ENCODE peak calls at places on chromosomes 4 and X, in seven cellular contexts. One of them, this sample, is unnamed.

GRCh38 chr4:168541608-168541953 is 44.7 kb downstream of the PALLD start:
- DNase-seq in midbrain: no peak
- DNase-seq in ACHN: peak
- DNase-seq in stimulated activated CD4-positive, alpha-beta T cell treated with anti-CD3 and anti-CD28 coated beads, TNF-alpha, amount 100 ng/mL, for 24 hours: no peak
- DNase-seq in AG04450: no peak
- DNase-seq in activated naive CD4-positive, alpha-beta T cell: no peak
- DNase-seq in NCI-H460: peak
- DNase-seq in this sample: peak

GRCh38 chr4:52966781-52967180 is 104.7 kb downstream of the RASL11B start:
- DNase-seq in midbrain: no peak
- DNase-seq in ACHN: no peak
- DNase-seq in stimulated activated CD4-positive, alpha-beta T cell treated with anti-CD3 and anti-CD28 coated beads, TNF-alpha, amount 100 ng/mL, for 24 hours: no peak
- DNase-seq in AG04450: no peak
- DNase-seq in activated naive CD4-positive, alpha-beta T cell: no peak
- DNase-seq in NCI-H460: no peak
- DNase-seq in this sample: no peak

GRCh38 chr4:176920694-176921093 is 128.0 kb upstream of the VEGFC start:
- DNase-seq in midbrain: no peak
- DNase-seq in ACHN: no peak
- DNase-seq in stimulated activated CD4-positive, alpha-beta T cell treated with anti-CD3 and anti-CD28 coated beads, TNF-alpha, amount 100 ng/mL, for 24 hours: no peak
- DNase-seq in AG04450: no peak
- DNase-seq in activated naive CD4-positive, alpha-beta T cell: no peak
- DNase-seq in NCI-H460: no peak
- DNase-seq in this sample: peak

GRCh38 chrX:16213970-16214369 is 46.7 kb downstream of the MAGEB17 start:
- DNase-seq in midbrain: no peak
- DNase-seq in ACHN: no peak
- DNase-seq in stimulated activated CD4-positive, alpha-beta T cell treated with anti-CD3 and anti-CD28 coated beads, TNF-alpha, amount 100 ng/mL, for 24 hours: no peak
- DNase-seq in AG04450: no peak
- DNase-seq in activated naive CD4-positive, alpha-beta T cell: no peak
- DNase-seq in NCI-H460: no peak
- DNase-seq in this sample: no peak

GRCh38 chrX:108347800-108348199 is 90.4 kb downstream of the COL4A6 start:
- DNase-seq in midbrain: no peak
- DNase-seq in ACHN: no peak
- DNase-seq in stimulated activated CD4-positive, alpha-beta T cell treated with anti-CD3 and anti-CD28 coated beads, TNF-alpha, amount 100 ng/mL, for 24 hours: no peak
- DNase-seq in AG04450: no peak
- DNase-seq in activated naive CD4-positive, alpha-beta T cell: no peak
- DNase-seq in NCI-H460: no peak
- DNase-seq in this sample: no peak

GRCh38 chr4:156694413-156694812 is 277.2 kb downstream of the PDGFC start:
- DNase-seq in midbrain: no peak
- DNase-seq in ACHN: no peak
- DNase-seq in stimulated activated CD4-positive, alpha-beta T cell treated with anti-CD3 and anti-CD28 coated beads, TNF-alpha, amount 100 ng/mL, for 24 hours: no peak
- DNase-seq in AG04450: no peak
- DNase-seq in activated naive CD4-positive, alpha-beta T cell: no peak
- DNase-seq in NCI-H460: no peak
- DNase-seq in this sample: no peak

GRCh38 chr4:174244441-174244840 is 39.0 kb downstream of the FBXO8 start:
- DNase-seq in midbrain: no peak
- DNase-seq in ACHN: peak
- DNase-seq in stimulated activated CD4-positive, alpha-beta T cell treated with anti-CD3 and anti-CD28 coated beads, TNF-alpha, amount 100 ng/mL, for 24 hours: no peak
- DNase-seq in AG04450: no peak
- DNase-seq in activated naive CD4-positive, alpha-beta T cell: no peak
- DNase-seq in NCI-H460: no peak
- DNase-seq in this sample: no peak

GRCh38 chr4:168486961-168487820 is 6.9 kb upstream of the DDX60L start:
- DNase-seq in midbrain: no peak
- DNase-seq in ACHN: peak
- DNase-seq in stimulated activated CD4-positive, alpha-beta T cell treated with anti-CD3 and anti-CD28 coated beads, TNF-alpha, amount 100 ng/mL, for 24 hours: no peak
- DNase-seq in AG04450: no peak
- DNase-seq in activated naive CD4-positive, alpha-beta T cell: no peak
- DNase-seq in NCI-H460: no peak
- DNase-seq in this sample: peak

GRCh38 chr4:2246384-2247127 is 4.6 kb upstream of the HAUS3 start:
- DNase-seq in midbrain: no peak
- DNase-seq in ACHN: no peak
- DNase-seq in stimulated activated CD4-positive, alpha-beta T cell treated with anti-CD3 and anti-CD28 coated beads, TNF-alpha, amount 100 ng/mL, for 24 hours: no peak
- DNase-seq in AG04450: no peak
- DNase-seq in activated naive CD4-positive, alpha-beta T cell: no peak
- DNase-seq in NCI-H460: no peak
- DNase-seq in this sample: no peak

GRCh38 chr4:112234952-112235609 is 3.5 kb downstream of the AP1AR start:
- DNase-seq in midbrain: peak
- DNase-seq in ACHN: peak
- DNase-seq in stimulated activated CD4-positive, alpha-beta T cell treated with anti-CD3 and anti-CD28 coated beads, TNF-alpha, amount 100 ng/mL, for 24 hours: peak
- DNase-seq in AG04450: peak
- DNase-seq in activated naive CD4-positive, alpha-beta T cell: peak
- DNase-seq in NCI-H460: peak
- DNase-seq in this sample: peak

GRCh38 chr4:25095756-25096552 is 64.3 kb downstream of the SEPSECS start:
- DNase-seq in midbrain: no peak
- DNase-seq in ACHN: no peak
- DNase-seq in stimulated activated CD4-positive, alpha-beta T cell treated with anti-CD3 and anti-CD28 coated beads, TNF-alpha, amount 100 ng/mL, for 24 hours: no peak
- DNase-seq in AG04450: no peak
- DNase-seq in activated naive CD4-positive, alpha-beta T cell: no peak
- DNase-seq in NCI-H460: no peak
- DNase-seq in this sample: no peak

GRCh38 chrX:129678176-129678880 is 23.6 kb upstream of the APLN start:
- DNase-seq in midbrain: peak
- DNase-seq in ACHN: peak
- DNase-seq in stimulated activated CD4-positive, alpha-beta T cell treated with anti-CD3 and anti-CD28 coated beads, TNF-alpha, amount 100 ng/mL, for 24 hours: peak
- DNase-seq in AG04450: no peak
- DNase-seq in activated naive CD4-positive, alpha-beta T cell: peak
- DNase-seq in NCI-H460: peak
- DNase-seq in this sample: peak

GRCh38 chrX:69535661-69536060 is 31.5 kb downstream of the NALF2 start:
- DNase-seq in midbrain: no peak
- DNase-seq in ACHN: no peak
- DNase-seq in stimulated activated CD4-positive, alpha-beta T cell treated with anti-CD3 and anti-CD28 coated beads, TNF-alpha, amount 100 ng/mL, for 24 hours: no peak
- DNase-seq in AG04450: no peak
- DNase-seq in activated naive CD4-positive, alpha-beta T cell: no peak
- DNase-seq in NCI-H460: no peak
- DNase-seq in this sample: no peak

GRCh38 chrX:24341795-24342194 is 18.6 kb upstream of the SUPT20HL1 start:
- DNase-seq in midbrain: no peak
- DNase-seq in ACHN: no peak
- DNase-seq in stimulated activated CD4-positive, alpha-beta T cell treated with anti-CD3 and anti-CD28 coated beads, TNF-alpha, amount 100 ng/mL, for 24 hours: no peak
- DNase-seq in AG04450: peak
- DNase-seq in activated naive CD4-positive, alpha-beta T cell: no peak
- DNase-seq in NCI-H460: no peak
- DNase-seq in this sample: no peak

GRCh38 chr4:150694438-150694837 is 112.5 kb downstream of the MAB21L2 start:
- DNase-seq in midbrain: no peak
- DNase-seq in ACHN: no peak
- DNase-seq in stimulated activated CD4-positive, alpha-beta T cell treated with anti-CD3 and anti-CD28 coated beads, TNF-alpha, amount 100 ng/mL, for 24 hours: no peak
- DNase-seq in AG04450: no peak
- DNase-seq in activated naive CD4-positive, alpha-beta T cell: no peak
- DNase-seq in NCI-H460: no peak
- DNase-seq in this sample: no peak

GRCh38 chr4:1232661-1233621 is 16.0 kb downstream of the CTBP1 start:
- DNase-seq in midbrain: no peak
- DNase-seq in ACHN: no peak
- DNase-seq in stimulated activated CD4-positive, alpha-beta T cell treated with anti-CD3 and anti-CD28 coated beads, TNF-alpha, amount 100 ng/mL, for 24 hours: no peak
- DNase-seq in AG04450: no peak
- DNase-seq in activated naive CD4-positive, alpha-beta T cell: no peak
- DNase-seq in NCI-H460: no peak
- DNase-seq in this sample: peak

GRCh38 chrX:153494541-153495361 is at the start of gene BGN:
- DNase-seq in midbrain: no peak
- DNase-seq in ACHN: peak
- DNase-seq in stimulated activated CD4-positive, alpha-beta T cell treated with anti-CD3 and anti-CD28 coated beads, TNF-alpha, amount 100 ng/mL, for 24 hours: peak
- DNase-seq in AG04450: no peak
- DNase-seq in activated naive CD4-positive, alpha-beta T cell: peak
- DNase-seq in NCI-H460: peak
- DNase-seq in this sample: peak

GRCh38 chrX:38138900-38139299 is 81.8 kb downstream of the SRPX start:
- DNase-seq in midbrain: no peak
- DNase-seq in ACHN: no peak
- DNase-seq in stimulated activated CD4-positive, alpha-beta T cell treated with anti-CD3 and anti-CD28 coated beads, TNF-alpha, amount 100 ng/mL, for 24 hours: no peak
- DNase-seq in AG04450: no peak
- DNase-seq in activated naive CD4-positive, alpha-beta T cell: no peak
- DNase-seq in NCI-H460: no peak
- DNase-seq in this sample: no peak

GRCh38 chr4:123452585-123452984 is 56.0 kb downstream of the SPRY1 start:
- DNase-seq in midbrain: peak
- DNase-seq in ACHN: peak
- DNase-seq in stimulated activated CD4-positive, alpha-beta T cell treated with anti-CD3 and anti-CD28 coated beads, TNF-alpha, amount 100 ng/mL, for 24 hours: no peak
- DNase-seq in AG04450: peak
- DNase-seq in activated naive CD4-positive, alpha-beta T cell: no peak
- DNase-seq in NCI-H460: peak
- DNase-seq in this sample: peak

GRCh38 chr4:172734555-172734954 is 434.1 kb upstream of the GALNT7 start:
- DNase-seq in midbrain: no peak
- DNase-seq in ACHN: no peak
- DNase-seq in stimulated activated CD4-positive, alpha-beta T cell treated with anti-CD3 and anti-CD28 coated beads, TNF-alpha, amount 100 ng/mL, for 24 hours: no peak
- DNase-seq in AG04450: no peak
- DNase-seq in activated naive CD4-positive, alpha-beta T cell: no peak
- DNase-seq in NCI-H460: no peak
- DNase-seq in this sample: no peak

GRCh38 chrX:94288325-94288724 is 614.3 kb downstream of the FAM133A start:
- DNase-seq in midbrain: no peak
- DNase-seq in ACHN: peak
- DNase-seq in stimulated activated CD4-positive, alpha-beta T cell treated with anti-CD3 and anti-CD28 coated beads, TNF-alpha, amount 100 ng/mL, for 24 hours: no peak
- DNase-seq in AG04450: no peak
- DNase-seq in activated naive CD4-positive, alpha-beta T cell: no peak
- DNase-seq in NCI-H460: peak
- DNase-seq in this sample: no peak

GRCh38 chr4:16745009-16745408 is 153.4 kb downstream of the LDB2 start:
- DNase-seq in midbrain: peak
- DNase-seq in ACHN: no peak
- DNase-seq in stimulated activated CD4-positive, alpha-beta T cell treated with anti-CD3 and anti-CD28 coated beads, TNF-alpha, amount 100 ng/mL, for 24 hours: no peak
- DNase-seq in AG04450: peak
- DNase-seq in activated naive CD4-positive, alpha-beta T cell: no peak
- DNase-seq in NCI-H460: no peak
- DNase-seq in this sample: peak

GRCh38 chr4:110487873-110488272 is 11.9 kb downstream of the ENPEP start:
- DNase-seq in midbrain: no peak
- DNase-seq in ACHN: peak
- DNase-seq in stimulated activated CD4-positive, alpha-beta T cell treated with anti-CD3 and anti-CD28 coated beads, TNF-alpha, amount 100 ng/mL, for 24 hours: no peak
- DNase-seq in AG04450: no peak
- DNase-seq in activated naive CD4-positive, alpha-beta T cell: no peak
- DNase-seq in NCI-H460: no peak
- DNase-seq in this sample: no peak

GRCh38 chr4:165330666-165331065 is 3.2 kb downstream of the MSMO1 start:
- DNase-seq in midbrain: no peak
- DNase-seq in ACHN: no peak
- DNase-seq in stimulated activated CD4-positive, alpha-beta T cell treated with anti-CD3 and anti-CD28 coated beads, TNF-alpha, amount 100 ng/mL, for 24 hours: no peak
- DNase-seq in AG04450: no peak
- DNase-seq in activated naive CD4-positive, alpha-beta T cell: no peak
- DNase-seq in NCI-H460: no peak
- DNase-seq in this sample: no peak

GRCh38 chr4:5693871-5694270 is 14.5 kb downstream of the EVC2 start:
- DNase-seq in midbrain: no peak
- DNase-seq in ACHN: no peak
- DNase-seq in stimulated activated CD4-positive, alpha-beta T cell treated with anti-CD3 and anti-CD28 coated beads, TNF-alpha, amount 100 ng/mL, for 24 hours: no peak
- DNase-seq in AG04450: no peak
- DNase-seq in activated naive CD4-positive, alpha-beta T cell: no peak
- DNase-seq in NCI-H460: no peak
- DNase-seq in this sample: no peak

GRCh38 chr4:80986021-80986420 is 44.5 kb upstream of the BMP3 start:
- DNase-seq in midbrain: no peak
- DNase-seq in ACHN: no peak
- DNase-seq in stimulated activated CD4-positive, alpha-beta T cell treated with anti-CD3 and anti-CD28 coated beads, TNF-alpha, amount 100 ng/mL, for 24 hours: no peak
- DNase-seq in AG04450: no peak
- DNase-seq in activated naive CD4-positive, alpha-beta T cell: no peak
- DNase-seq in NCI-H460: no peak
- DNase-seq in this sample: no peak

This sample was measured in astrocyte of the hippocampus.